ENCODE peak calls at places on chromosome 4, in six cellular contexts. D is gastrocnemius medialis, O is A549, B is right lobe of liver, Q is ovary, K is heart left ventricle. A is an unnamed sample. For H3K4me1, the result is how much of the 10 kb centered on the place peaks cover.

GRCh38 chr4:3530051-3530450 is 2.2 kb downstream of the LRPAP1 start:
- DNase-seq in B (no peak), K (no peak), Q (no peak), O (no peak), D (no peak), A (no peak)

GRCh38 chr4:145939241-145939640 is 618 bp upstream of the ZNF827 start:
- DNase-seq in O (no peak), D (no peak), K (no peak), Q (no peak), B (no peak), A (no peak)

GRCh38 chr4:2248044-2248780 is 6.3 kb upstream of the HAUS3 start:
- DNase-seq in K (peak), Q (no peak), B (no peak), D (peak), O (no peak), A (peak)

GRCh38 chr4:146407669-146408084 is 114.1 kb downstream of the SLC10A7 start:
- DNase-seq in B (no peak), O (no peak), D (no peak), Q (no peak), K (no peak), A (no peak)

GRCh38 chr4:149993030-149993429 is 85.2 kb upstream of the DCLK2 start:
- DNase-seq in D (no peak), K (no peak), O (no peak), Q (no peak), B (no peak), A (no peak)

GRCh38 chr4:74175379-74175778 is 17.5 kb downstream of the MTHFD2L start:
- DNase-seq in D (no peak), Q (no peak), O (no peak), K (no peak), B (no peak), A (no peak)

GRCh38 chr4:120215350-120215749 is 148.7 kb upstream of the MAD2L1 start:
- DNase-seq in D (no peak), B (no peak), Q (no peak), K (no peak), O (no peak), A (no peak)

GRCh38 chr4:80307774-80308465 is 27.6 kb upstream of the CFAP299 start:
- DNase-seq in Q (no peak), O (no peak), D (no peak), K (peak), B (no peak), A (no peak)

GRCh38 chr4:54227261-54228063 is 1.6 kb upstream of the PDGFRA start:
- DNase-seq in B (peak), O (no peak), Q (peak), K (no peak), D (no peak), A (no peak)

GRCh38 chr4:137519406-137519805 is 12.9 kb downstream of the PCDH18 start:
- DNase-seq in K (no peak), Q (no peak), B (no peak), O (no peak), D (no peak), A (no peak)

GRCh38 chr4:1506956-1507721 is 100.9 kb upstream of the NKX1-1 start:
- DNase-seq in D (no peak), Q (peak), B (no peak), K (no peak), O (no peak), A (no peak)

GRCh38 chr4:73721419-73721818 is 18.9 kb upstream of the CXCL8 start:
- DNase-seq in O (no peak), B (no peak), Q (no peak), D (no peak), K (no peak), A (no peak)

GRCh38 chr4:150518559-150518958 is 63.4 kb upstream of the MAB21L2 start:
- DNase-seq in O (peak), D (no peak), Q (no peak), B (no peak), K (no peak), A (no peak)

GRCh38 chr4:130705023-130705422 is 1609.1 kb downstream of the C4orf33 start:
- DNase-seq in O (no peak), D (no peak), Q (no peak), K (no peak), B (no peak), A (no peak)

GRCh38 chr4:3339566-3339965 is 46.7 kb downstream of the RGS12 start:
- DNase-seq in B (no peak), O (no peak), K (no peak), D (no peak), Q (no peak), A (peak)

GRCh38 chr4:13481569-13481968 is 2.6 kb downstream of the RAB28 start:
- DNase-seq in O (no peak), Q (no peak), B (no peak), K (no peak), D (no peak), A (no peak)

GRCh38 chr4:41028392-41029076 is 185.8 kb downstream of the APBB2 start:
- DNase-seq in O (no peak), Q (no peak), K (no peak), D (no peak), B (no peak), A (no peak)

GRCh38 chr4:6795821-6796220 is 13.3 kb downstream of the KIAA0232 start:
- DNase-seq in K (no peak), D (no peak), B (no peak), Q (no peak), O (no peak), A (no peak)

GRCh38 chr4:56424697-56425514 is 10.5 kb downstream of the PPAT start:
- DNase-seq in O (peak), Q (no peak), B (no peak), K (no peak), D (no peak), A (no peak)

GRCh38 chr4:134018845-134019244 is 182.7 kb downstream of the PABPC4L start:
- DNase-seq in B (no peak), K (no peak), O (no peak), D (no peak), Q (no peak), A (no peak)

GRCh38 chr4:113330200-113330599 is 280.7 kb downstream of the ANK2 start:
- DNase-seq in K (no peak), O (no peak), D (no peak), B (peak), Q (no peak), A (no peak)

DNA sequence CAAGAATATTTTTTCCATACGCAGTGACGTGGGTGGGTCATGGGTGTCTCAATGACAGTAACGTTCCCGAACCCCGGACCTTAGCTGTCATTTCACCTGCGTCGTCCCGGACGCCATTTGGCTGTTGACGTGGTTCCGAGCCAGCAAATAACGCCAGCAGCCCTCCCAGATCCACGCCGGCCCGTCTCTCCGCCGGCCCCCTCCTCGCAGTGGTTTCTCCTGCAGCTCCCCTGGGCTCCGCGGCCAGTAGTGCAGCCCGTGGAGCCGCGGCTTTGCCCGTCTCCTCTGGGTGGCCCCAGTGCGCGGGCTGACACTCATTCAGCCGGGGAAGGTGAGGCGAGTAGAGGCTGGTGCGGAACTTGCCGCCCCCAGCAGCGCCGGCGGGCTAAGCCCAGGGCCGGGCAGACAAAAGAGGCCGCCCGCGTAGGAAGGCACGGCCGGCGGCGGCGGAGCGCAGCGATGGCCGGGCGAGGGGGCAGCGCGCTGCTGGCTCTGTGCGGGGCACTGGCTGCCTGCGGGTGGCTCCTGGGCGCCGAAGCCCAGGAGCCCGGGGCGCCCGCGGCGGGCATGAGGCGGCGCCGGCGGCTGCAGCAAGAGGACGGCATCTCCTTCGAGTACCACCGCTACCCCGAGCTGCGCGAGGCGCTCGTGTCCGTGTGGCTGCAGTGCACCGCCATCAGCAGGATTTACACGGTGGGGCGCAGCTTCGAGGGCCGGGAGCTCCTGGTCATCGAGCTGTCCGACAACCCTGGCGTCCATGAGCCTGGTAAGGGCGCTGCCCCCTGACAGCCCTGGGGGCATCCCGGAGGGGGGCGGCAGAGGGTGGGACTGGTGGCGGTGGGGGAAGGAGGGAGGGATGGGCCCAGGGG is at the start of gene CPE:
- DNase-seq in O (peak), B (peak), Q (peak), K (peak), D (peak), A (no peak)
- TF ChIP-seq CTCF in O (no peak), B (peak), Q (peak), K (peak), D (peak), A (peak)

DNA sequence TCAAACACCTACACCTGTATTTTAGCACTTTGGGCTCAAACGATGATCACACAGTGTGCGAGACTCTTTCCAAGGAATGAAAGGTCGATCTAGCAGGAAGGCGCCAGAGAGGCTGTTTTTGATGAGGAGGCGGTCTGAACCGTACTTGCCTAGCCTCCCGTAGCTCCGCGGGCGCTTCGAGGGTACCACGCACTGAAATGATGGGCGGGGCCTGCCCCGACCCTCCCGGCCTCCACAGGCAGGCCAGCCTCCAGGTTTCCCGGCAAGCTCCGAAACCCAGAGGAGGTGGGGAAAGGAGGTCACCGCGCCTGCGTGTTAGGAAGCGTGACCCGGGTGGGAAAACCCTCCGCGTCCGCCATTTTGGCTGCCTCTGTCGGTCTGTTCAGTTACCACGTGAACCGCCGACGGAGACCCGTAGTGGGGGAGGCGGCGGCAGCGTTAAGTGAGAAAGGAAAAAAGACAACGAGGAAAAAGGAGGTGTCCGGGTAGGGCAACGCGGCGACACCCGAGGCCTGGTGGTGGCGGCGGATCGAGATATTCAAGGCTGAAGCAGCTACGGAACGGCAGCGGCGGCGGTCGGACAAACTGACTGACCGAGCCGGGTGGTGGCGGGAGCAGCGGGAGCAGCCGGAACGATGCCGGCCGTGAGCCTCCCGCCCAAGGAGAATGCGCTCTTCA is at the start of gene NAA15:
- DNase-seq in D (peak), Q (peak), O (peak), B (peak), K (peak), A (peak)
- TF ChIP-seq POLR2A in D (peak), Q (peak), O (peak), B (peak), K (no peak), A (peak)

GRCh38 chr4:123300222-123300621 is 96.4 kb upstream of the SPRY1 start:
- DNase-seq in B (no peak), K (no peak), D (no peak), Q (no peak), O (no peak), A (no peak)

GRCh38 chr4:123299212-123299651 is 97.4 kb upstream of the SPRY1 start:
- DNase-seq in D (no peak), K (no peak), B (no peak), Q (no peak), O (no peak), A (no peak)

GRCh38 chr4:123304151-123305021 is 92.2 kb upstream of the SPRY1 start:
- DNase-seq in D (no peak), B (no peak), K (no peak), O (no peak), Q (no peak), A (no peak)

GRCh38 chr4:123300625-123301024 is 96.0 kb upstream of the SPRY1 start:
- DNase-seq in O (no peak), Q (no peak), B (no peak), K (no peak), D (no peak), A (no peak)

DNA sequence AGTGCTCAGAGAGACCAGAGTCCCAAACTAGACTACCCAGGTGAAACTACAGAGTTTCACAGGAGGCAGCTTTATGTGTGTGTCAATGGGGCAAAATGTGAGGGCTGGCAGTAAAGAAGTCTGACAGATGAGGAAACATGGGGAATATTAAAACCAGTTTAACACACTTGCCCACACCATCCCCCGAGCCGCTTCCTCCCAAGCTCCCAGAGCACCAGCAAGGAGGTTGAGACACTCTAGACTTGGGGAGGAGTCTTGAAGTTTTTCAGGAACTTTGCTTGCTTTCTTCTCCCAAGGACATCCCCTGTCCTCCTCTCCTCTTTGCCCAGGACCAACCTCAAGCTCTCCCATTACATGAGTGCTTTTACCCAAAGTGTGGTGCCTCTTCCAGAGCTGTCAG is 94.7 kb upstream of the SPRY1 start:
- DNase-seq in K (no peak), D (no peak), B (no peak), Q (no peak), O (no peak), A (no peak)
- H3K4me1 ChIP-seq in K (under half), D (under half), B (under half), Q (under half), O (under half), A (under half)

GRCh38 chr4:89305712-89306437 is 1.7 kb downstream of the GPRIN3 start:
- DNase-seq in O (no peak), D (no peak), Q (no peak), K (no peak), B (no peak), A (no peak)

GRCh38 chr4:89307185-89307445 is 485 bp downstream of the GPRIN3 start:
- DNase-seq in D (no peak), B (no peak), O (no peak), Q (no peak), K (no peak), A (no peak)

GRCh38 chr4:89308161-89308500 is 531 bp upstream of the GPRIN3 start:
- DNase-seq in O (no peak), D (no peak), K (no peak), B (no peak), Q (no peak), A (no peak)

GRCh38 chr4:89306486-89307184 is 965 bp downstream of the GPRIN3 start:
- DNase-seq in B (no peak), O (no peak), K (no peak), Q (no peak), D (no peak), A (no peak)

DNA sequence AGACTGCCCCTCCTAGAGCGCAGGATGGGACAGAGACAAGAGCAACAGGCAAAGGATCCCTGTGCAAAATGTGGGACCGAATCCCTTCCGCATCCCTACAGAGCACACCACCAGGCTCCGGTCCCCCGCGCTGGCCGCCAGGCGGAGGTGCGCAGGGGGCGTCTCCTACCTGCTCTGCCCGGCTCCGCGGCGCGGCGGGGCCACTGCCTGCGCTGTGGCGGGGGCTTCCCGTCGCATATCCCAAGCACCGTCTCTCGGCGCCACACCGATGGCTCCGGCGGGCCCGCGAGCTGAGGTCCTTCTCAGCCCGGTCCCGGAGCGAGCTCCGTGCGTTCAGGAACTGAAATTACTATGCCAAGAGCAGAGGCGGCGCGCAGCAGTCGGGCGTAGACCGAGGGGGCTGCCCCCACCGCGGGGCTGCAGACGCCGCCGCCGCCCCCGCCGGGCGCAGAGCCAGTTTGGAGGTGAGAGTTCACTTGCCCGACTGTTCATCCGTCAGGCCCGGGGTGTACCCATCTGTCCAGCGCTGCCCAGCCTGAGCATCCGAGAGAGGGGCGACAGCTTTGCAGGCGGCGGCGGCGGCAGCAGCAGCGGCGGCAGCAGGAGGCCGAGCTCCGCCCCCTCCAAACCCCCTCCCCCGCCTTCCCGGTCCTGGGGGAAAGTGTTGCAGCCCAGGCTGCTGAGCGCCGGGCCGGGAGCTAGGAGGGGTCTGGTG is at the start of gene GPRIN3:
- DNase-seq in Q (peak), K (peak), B (peak), D (no peak), O (no peak), A (no peak)
- TF ChIP-seq CTCF in Q (no peak), K (no peak), B (peak), D (no peak), O (no peak), A (no peak)

DNA sequence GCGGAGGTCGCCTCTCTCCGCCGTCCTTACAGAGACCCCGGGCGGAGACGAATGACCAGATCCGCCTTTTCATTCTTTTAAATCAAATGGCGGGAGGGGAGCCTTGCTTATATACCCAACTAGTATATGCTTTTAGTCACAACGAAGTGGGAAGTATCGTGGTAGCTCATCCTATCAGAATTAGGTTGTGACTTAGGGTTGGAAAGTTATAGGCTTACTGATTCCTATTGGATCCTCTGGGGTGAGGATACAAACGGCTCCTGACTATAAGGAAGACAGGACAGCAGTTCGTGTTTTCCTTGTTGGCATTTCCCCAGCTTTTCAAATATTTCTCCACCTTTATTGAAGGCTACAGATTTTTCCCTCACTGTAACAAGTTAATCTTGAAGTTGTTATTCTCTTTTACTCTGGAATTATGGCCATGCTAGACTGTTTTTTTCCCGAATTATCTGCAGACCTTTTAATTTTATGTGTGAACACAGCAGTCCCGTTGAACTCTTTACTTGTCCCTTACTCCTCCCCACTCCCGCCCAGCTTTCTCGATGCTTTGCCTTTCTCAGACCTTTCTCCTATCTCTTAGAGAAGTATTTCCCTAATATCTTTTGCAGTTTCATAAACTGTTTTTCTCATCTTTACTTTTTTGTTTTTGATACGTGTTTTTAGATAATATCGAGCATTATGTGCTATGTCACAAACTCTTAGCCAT is 623 bp downstream of the CEP44 start:
- DNase-seq in B (no peak), D (no peak), K (no peak), O (peak), Q (no peak), A (no peak)
- TF ChIP-seq POLR2A in B (no peak), D (no peak), K (no peak), O (no peak), Q (no peak), A (no peak)

GRCh38 chr4:8202108-8202507 is 3.0 kb downstream of the SH3TC1 start:
- DNase-seq in Q (no peak), O (no peak), D (no peak), K (no peak), B (no peak), A (no peak)
- H3K4me1 ChIP-seq in Q (under half), O (under half), D (under half), K (half or more), B (under half), A (under half)

GRCh38 chr4:37732787-37733186 is 46.6 kb upstream of the RELL1 start:
- DNase-seq in B (no peak), O (no peak), D (no peak), K (no peak), Q (no peak), A (no peak)
- TF ChIP-seq CTCF in B (no peak), O (no peak), D (no peak), K (no peak), Q (no peak), A (no peak)

DNA sequence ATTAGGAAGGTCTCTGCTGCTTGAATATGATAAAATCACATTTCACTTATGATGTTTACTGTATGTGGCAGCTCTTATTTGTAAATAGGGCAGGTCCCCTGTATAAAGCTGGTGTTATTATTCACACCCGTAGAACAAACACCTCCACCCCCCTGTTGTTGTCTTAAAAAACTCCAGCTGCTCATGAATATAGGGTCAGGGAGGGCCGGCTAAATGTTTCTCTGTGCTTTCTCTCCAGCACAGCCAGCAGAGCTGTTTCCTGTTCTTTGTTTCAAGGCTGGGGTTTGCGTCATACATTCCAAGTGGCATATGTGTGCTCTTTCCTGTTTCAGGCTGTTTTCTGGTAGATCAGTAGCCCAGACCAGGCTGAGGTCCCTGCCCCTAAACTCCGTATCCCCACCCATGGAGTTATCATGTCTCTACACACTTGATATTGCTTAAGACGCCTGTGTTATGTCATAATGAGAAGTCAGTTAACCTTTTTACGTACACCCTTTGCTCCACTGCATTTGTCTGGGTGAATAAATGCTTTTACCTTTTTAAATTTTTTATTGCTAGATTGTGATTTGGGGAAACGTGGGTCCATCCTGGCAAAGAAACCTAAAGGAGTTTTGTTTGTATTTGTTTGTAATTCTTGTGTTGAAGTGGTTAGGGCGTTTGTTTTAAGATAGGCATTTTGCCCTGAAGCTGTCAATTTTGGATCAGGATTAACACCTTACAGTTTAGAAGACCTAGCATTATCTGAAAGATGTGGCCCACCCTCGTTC is 3.2 kb downstream of the KLF3 start:
- DNase-seq in O (peak), B (peak), D (peak), K (no peak), Q (peak), A (peak)
- TF ChIP-seq POLR2A in O (no peak), B (peak), D (peak), K (no peak), Q (peak), A (no peak)

GRCh38 chr4:185838514-185839203 is 26.7 kb upstream of the SORBS2 start:
- DNase-seq in B (no peak), O (no peak), D (no peak), K (no peak), Q (no peak), A (no peak)
- H3K4me1 ChIP-seq in B (under half), O (under half), D (under half), K (half or more), Q (under half), A (under half)

A was measured in esophagus muscularis mucosa.